ENCODE peak calls at places on chromosomes 1 and 21, in six cellular contexts. E is activated CD8-positive, alpha-beta T cell treated with anti-CD3 and anti-CD28 coated beads for 36 hours; T is effector memory CD8-positive, alpha-beta T cell; A is activated CD8-positive, alpha-beta memory T cell treated with anti-CD3 and anti-CD28 coated beads, Interleukin-2, amount 10 ng/mL, durations not matched to agents 7 days and 5 days; J is naive thymus-derived CD4-positive, alpha-beta T cell; U is activated T-cell treated with anti-CD3 and anti-CD28 coated beads, Interleukin-2, amount 50 U/mL, for 4 hours. I is an unnamed sample.

GRCh38 chr1:101004666-101005065 is 20.9 kb downstream of the DPH5 start:
- ATAC-seq in A (no peak), T (no peak), U (no peak), J (no peak), E (no peak), I (no peak)

GRCh38 chr1:187817782-187818181 is 989.0 kb downstream of the PLA2G4A start:
- ATAC-seq in A (no peak), J (no peak), U (no peak), E (no peak), T (no peak), I (no peak)

GRCh38 chr1:108209456-108210108 is 9.4 kb upstream of the SLC25A24 start:
- ATAC-seq in A (peak; percentile 36), E (peak; percentile 80), U (no peak), J (no peak), T (peak; percentile 63), I (no peak)

GRCh38 chr1:220966874-220967631 is 87.8 kb downstream of the HLX start:
- ATAC-seq in J (no peak), U (no peak), E (no peak), T (no peak), A (no peak), I (no peak)

GRCh38 chr1:31913968-31914367 is 24.2 kb downstream of the PTP4A2 start:
- ATAC-seq in J (no peak), E (no peak), A (no peak), T (no peak), U (no peak), I (no peak)

GRCh38 chr1:87953732-87954344 is 625.2 kb downstream of the LMO4 start:
- ATAC-seq in E (peak; percentile 49), U (peak; percentile 57), J (peak; percentile 70), A (peak; percentile 73), T (peak; percentile 66), I (peak; percentile 76)

GRCh38 chr1:244954358-244954757 is 90.0 kb upstream of the HNRNPU start:
- ATAC-seq in U (no peak), T (no peak), A (no peak), J (no peak), E (no peak), I (no peak)

GRCh38 chr1:31981976-31982375 is 31.7 kb upstream of the KHDRBS1 start:
- ATAC-seq in J (peak; percentile 64), E (peak; percentile 57), T (peak; percentile 82), A (peak; percentile 76), U (peak; percentile 25), I (no peak)

GRCh38 chr1:161501234-161501633 is 4.0 kb upstream of the FCGR2A start:
- ATAC-seq in A (no peak), J (no peak), T (no peak), E (no peak), U (no peak), I (no peak)

GRCh38 chr21:34691396-34692032 is 22.7 kb downstream of the CLIC6 start:
- ATAC-seq in T (no peak), A (no peak), E (no peak), J (no peak), U (no peak), I (no peak)

GRCh38 chr21:46005481-46005881 is 23.9 kb downstream of the COL6A1 start:
- ATAC-seq in J (no peak), T (no peak), A (no peak), U (no peak), E (no peak), I (no peak)

GRCh38 chr1:169860750-169861149 is 32.9 kb downstream of the SCYL3 start:
- ATAC-seq in T (no peak), E (no peak), J (no peak), U (no peak), A (no peak), I (no peak)

GRCh38 chr1:168243200-168243599 is 17.4 kb downstream of the SFT2D2 start:
- ATAC-seq in E (no peak), A (no peak), T (no peak), J (no peak), U (no peak), I (no peak)

GRCh38 chr1:25186608-25187007 is 45.7 kb downstream of the SYF2 start:
- ATAC-seq in T (no peak), U (no peak), J (no peak), E (no peak), A (no peak), I (no peak)

GRCh38 chr1:233107130-233107529 is 156.7 kb downstream of the NTPCR start:
- ATAC-seq in T (no peak), J (no peak), U (no peak), A (no peak), E (no peak), I (no peak)

GRCh38 chr21:31281561-31281960 is 62.5 kb downstream of the TIAM1 start:
- ATAC-seq in J (no peak), A (no peak), E (no peak), U (no peak), T (no peak), I (no peak)

GRCh38 chr1:205809469-205809868 is 3.5 kb downstream of the SLC41A1 start:
- ATAC-seq in E (no peak), J (no peak), A (no peak), T (no peak), U (no peak), I (no peak)

GRCh38 chr21:28193189-28193588 is 799.5 kb downstream of the LTN1 start:
- ATAC-seq in J (no peak), U (no peak), A (no peak), T (no peak), E (no peak), I (no peak)

GRCh38 chr1:247857069-247857985 is at the start of gene TRIM58:
- ATAC-seq in U (peak; percentile 77), J (peak; percentile 71), T (peak; percentile 27), A (peak; percentile 78), E (peak; percentile 90), I (peak; percentile 56)

GRCh38 chr1:2232255-2232915 is 4.3 kb downstream of the SKI start:
- ATAC-seq in E (no peak), A (no peak), J (no peak), T (no peak), U (no peak), I (no peak)

GRCh38 chr1:11053758-11054137 is 6.1 kb downstream of the SRM start:
- ATAC-seq in J (no peak), E (no peak), A (no peak), T (no peak), U (peak; percentile 7), I (no peak)

GRCh38 chr1:164774413-164774812 is 215.4 kb downstream of the PBX1 start:
- ATAC-seq in T (no peak), E (no peak), U (no peak), J (no peak), A (no peak), I (no peak)

GRCh38 chr21:36263797-36264196 is 56.2 kb upstream of the MORC3 start:
- ATAC-seq in E (no peak), A (no peak), T (no peak), J (no peak), U (no peak), I (peak; percentile 78)

GRCh38 chr1:212402876-212403275 is 11.8 kb downstream of the PACC1 start:
- ATAC-seq in A (no peak), J (no peak), E (no peak), T (no peak), U (no peak), I (no peak)